ENCODE peak calls at places on chromosomes 4 and X, in ten cellular contexts. X is ascending aorta; Y is tibial nerve; G is endodermal cell; Q is cardiac muscle cell; V is neural progenitor cell; C is heart left ventricle; S is CD8-positive, alpha-beta memory T cell; B is tibial artery; D is WERI-Rb-1. R is an unnamed sample.
A peak's percentile ranks its signal among the peaks of the same experiment; 100 is the strongest.

GRCh38 chr4:7973545-7973981 is 33.9 kb upstream of the AFAP1 start:
- DNase-seq in C (peak; percentile 31), X (no peak), Q (no peak), Y (no peak), S (no peak), D (no peak), G (no peak), V (no peak), B (no peak), R (peak; percentile 92)

GRCh38 chr4:7430368-7430964 is 4.3 kb downstream of the PSAPL1 start:
- DNase-seq in B (no peak), G (peak; percentile 86), Q (peak; percentile 18), C (peak; percentile 46), D (peak; percentile 2), X (no peak), V (peak; percentile 49), S (no peak), Y (no peak), R (peak; percentile 12)

GRCh38 chrX:34879361-34879760 is 63.2 kb upstream of the FAM47B start:
- DNase-seq in G (no peak), Q (no peak), S (no peak), B (no peak), C (no peak), Y (no peak), D (no peak), X (no peak), V (no peak), R (no peak)

GRCh38 chr4:75844151-75844662 is 58.0 kb downstream of the PPEF2 start:
- DNase-seq in B (peak; percentile 29), G (no peak), C (no peak), Y (peak; percentile 31), S (no peak), V (no peak), Q (no peak), X (no peak), D (no peak), R (no peak)

GRCh38 chr4:180664766-180665368 is 1578.3 kb upstream of the TENM3 start:
- DNase-seq in S (peak; percentile 45), D (peak; percentile 85), G (peak; percentile 88), X (no peak), Q (peak; percentile 89), B (peak; percentile 72), V (peak; percentile 89), Y (peak; percentile 94), C (no peak), R (peak; percentile 75)

GRCh38 chrX:13367950-13368349 is 48.1 kb upstream of the ATXN3L start:
- DNase-seq in S (no peak), Q (no peak), Y (no peak), X (no peak), C (no peak), G (no peak), B (no peak), D (no peak), V (no peak), R (no peak)

GRCh38 chrX:27439771-27440170 is 23.4 kb downstream of the PPP4R3C start:
- DNase-seq in D (no peak), Y (no peak), B (no peak), G (no peak), S (no peak), C (no peak), X (no peak), Q (no peak), V (no peak), R (no peak)

GRCh38 chrX:127459784-127460183 is 592.4 kb downstream of the ACTRT1 start:
- DNase-seq in C (no peak), D (no peak), Y (no peak), Q (no peak), G (peak; percentile 76), V (peak; percentile 10), X (no peak), B (no peak), S (no peak), R (peak; percentile 2)

GRCh38 chrX:109890910-109891502 is 111.9 kb upstream of the TMEM164 start:
- DNase-seq in Y (peak; percentile 26), V (peak; percentile 78), G (peak; percentile 90), S (peak; percentile 19), Q (peak; percentile 85), X (no peak), C (peak; percentile 59), D (peak; percentile 73), B (peak; percentile 45), R (peak; percentile 37)

GRCh38 chr4:47002593-47002992 is 9.2 kb upstream of the GABRA4 start:
- DNase-seq in X (no peak), V (no peak), B (no peak), Y (no peak), Q (no peak), S (no peak), C (no peak), D (no peak), G (no peak), R (peak; percentile 11)

GRCh38 chrX:65987856-65988255 is 52.0 kb downstream of the VSIG4 start:
- DNase-seq in D (no peak), V (no peak), Y (no peak), S (no peak), C (no peak), Q (no peak), X (no peak), B (no peak), G (no peak), R (no peak)

GRCh38 chrX:19840899-19841648 is 46.3 kb downstream of the SH3KBP1 start:
- DNase-seq in S (peak; percentile 13), Q (no peak), X (no peak), D (no peak), V (peak; percentile 13), B (no peak), Y (no peak), G (peak; percentile 78), C (no peak), R (no peak)
- H3K4me3 ChIP-seq in S (peak overlapping the region; percentile 20), Q (no peak overlapping the region), X (no peak overlapping the region), D (no peak overlapping the region), V (no peak overlapping the region), B (no peak overlapping the region), Y (no peak overlapping the region), G (peak overlapping the region; percentile 60), C (no peak overlapping the region), R (no peak overlapping the region)

GRCh38 chr4:131093303-131093702 is 1997.4 kb downstream of the C4orf33 start:
- DNase-seq in D (no peak), S (no peak), X (no peak), Y (no peak), G (no peak), V (no peak), Q (no peak), C (no peak), B (no peak), R (peak; percentile 44)

GRCh38 chr4:131098976-131099375 is 2003.0 kb downstream of the C4orf33 start:
- DNase-seq in G (no peak), Y (no peak), X (no peak), S (no peak), C (no peak), D (no peak), Q (no peak), B (no peak), V (no peak), R (no peak)
- H3K4me3 ChIP-seq in G (no peak overlapping the region), Y (no peak overlapping the region), X (no peak overlapping the region), S (no peak overlapping the region), C (no peak overlapping the region), D (no peak overlapping the region), Q (no peak overlapping the region), B (no peak overlapping the region), V (no peak overlapping the region), R (no peak overlapping the region)

DNA sequence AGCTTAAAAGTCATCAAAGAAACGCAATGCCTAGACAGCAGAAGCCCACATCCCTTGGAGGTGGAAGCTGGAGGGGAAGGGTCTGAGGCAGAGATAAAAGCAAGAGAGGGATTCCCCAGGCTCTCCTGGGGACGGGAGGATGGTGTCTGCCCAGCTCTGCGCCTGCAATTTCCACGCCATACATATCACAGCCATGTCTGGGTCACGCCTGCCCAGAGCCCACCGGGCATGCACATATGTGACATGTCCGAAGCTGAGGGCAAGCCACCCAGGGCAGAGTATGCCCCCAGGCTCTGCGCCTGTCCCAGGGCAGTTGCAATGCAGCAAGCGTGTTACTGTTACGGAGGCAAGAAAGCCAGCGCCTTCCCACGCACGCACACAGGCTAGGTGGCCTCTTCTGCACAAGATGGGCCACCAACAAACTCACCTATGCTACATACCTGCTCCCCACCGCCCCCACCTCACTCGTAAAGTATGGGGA is 1.2 kb downstream of the FGF13 start:
- DNase-seq in D (no peak), Y (no peak), V (peak; percentile 19), B (no peak), S (no peak), G (peak; percentile 57), X (no peak), C (no peak), Q (peak; percentile 47), R (no peak)
- H3K4me3 ChIP-seq in D (no peak overlapping the region), Y (peak overlapping the region; percentile 40), V (peak overlapping the region; percentile 66), B (peak overlapping the region; percentile 60), S (no peak overlapping the region), G (peak overlapping the region; percentile 84), X (peak overlapping the region; percentile 69), C (peak overlapping the region; percentile 40), Q (peak overlapping the region; percentile 58), R (no peak overlapping the region)

GRCh38 chr4:177482367-177482766 is 40.1 kb upstream of the AGA start:
- DNase-seq in S (no peak), Q (no peak), X (no peak), Y (no peak), V (no peak), B (no peak), C (no peak), D (no peak), G (no peak), R (peak; percentile 40)

GRCh38 chr4:177485528-177485927 is 43.3 kb upstream of the AGA start:
- DNase-seq in X (no peak), Q (no peak), C (no peak), S (no peak), V (no peak), Y (no peak), D (no peak), B (no peak), G (no peak), R (peak; percentile 90)

GRCh38 chr4:177487977-177488376 is 45.7 kb upstream of the AGA start:
- DNase-seq in D (no peak), V (no peak), G (no peak), Y (no peak), Q (no peak), B (no peak), S (no peak), C (no peak), X (no peak), R (peak; percentile 73)

GRCh38 chr4:177483271-177483670 is 41.0 kb upstream of the AGA start:
- DNase-seq in S (no peak), Q (no peak), V (no peak), X (no peak), Y (no peak), G (no peak), C (no peak), D (no peak), B (no peak), R (peak; percentile 40)

GRCh38 chr4:177484613-177485021 is 42.4 kb upstream of the AGA start:
- DNase-seq in S (no peak), C (no peak), X (no peak), V (no peak), G (no peak), Y (no peak), B (no peak), Q (no peak), D (no peak), R (peak; percentile 97)
- H3K4me3 ChIP-seq in S (no peak overlapping the region), C (no peak overlapping the region), X (no peak overlapping the region), V (no peak overlapping the region), G (no peak overlapping the region), Y (no peak overlapping the region), B (no peak overlapping the region), Q (no peak overlapping the region), D (no peak overlapping the region), R (no peak overlapping the region)

R was measured in bronchial epithelial cell.